ENCODE peak calls at places on chromosomes 1 and 21, in four cellular contexts. E is A549, W is ovary, I is upper lobe of left lung. Y is an unnamed sample.

GRCh38 chr1:7302873-7303272 is 468.2 kb upstream of the VAMP3 start:
- DNase-seq in I (no peak), W (no peak), E (peak; percentile 82), Y (no peak)

GRCh38 chr1:32592953-32593352 is 53.7 kb downstream of the ZBTB8A start:
- DNase-seq in I (no peak), W (no peak), E (no peak), Y (no peak)

GRCh38 chr1:56831874-56832693 is 12.9 kb upstream of the FYB2 start:
- DNase-seq in I (no peak), E (peak; percentile 58), W (peak; percentile 47), Y (peak; percentile 44)

GRCh38 chr1:170470121-170470520 is 61.8 kb upstream of the GORAB start:
- DNase-seq in W (no peak), I (no peak), E (no peak), Y (no peak)

GRCh38 chr1:162302246-162302645 is 74.4 kb downstream of the SPATA46 start:
- DNase-seq in W (no peak), I (no peak), E (no peak), Y (no peak)

GRCh38 chr1:28986296-28986910 is 72.0 kb downstream of the EPB41 start:
- DNase-seq in E (no peak), I (no peak), W (no peak), Y (no peak)

GRCh38 chr1:83996175-83996574 is 2.8 kb downstream of the TTLL7 start:
- DNase-seq in I (no peak), W (no peak), E (no peak), Y (no peak)

GRCh38 chr1:43666608-43667007 is 16.7 kb downstream of the KDM4A start:
- DNase-seq in E (no peak), W (no peak), I (no peak), Y (no peak)

GRCh38 chr21:41656946-41657525 is 109.8 kb downstream of the RIPK4 start:
- DNase-seq in E (no peak), I (no peak), W (no peak), Y (no peak)

GRCh38 chr1:42152119-42152518 is 1.1 kb upstream of the GUCA2B start:
- DNase-seq in E (peak; percentile 34), W (no peak), I (no peak), Y (no peak)

GRCh38 chr1:40014812-40015594 is 25.5 kb upstream of the CAP1 start:
- DNase-seq in W (no peak), I (no peak), E (peak; percentile 27), Y (no peak)

GRCh38 chr1:234570336-234570735 is 39.6 kb downstream of the IRF2BP2 start:
- DNase-seq in E (no peak), I (no peak), W (no peak), Y (no peak)

GRCh38 chr1:10251325-10252103 is 41.1 kb downstream of the KIF1B start:
- DNase-seq in I (no peak), W (no peak), E (no peak), Y (no peak)

GRCh38 chr1:67294836-67295622 is 12.6 kb upstream of the IL12RB2 start:
- DNase-seq in I (no peak), E (no peak), W (no peak), Y (no peak)

GRCh38 chr1:62962794-62963776 is 179.2 kb downstream of the ATG4C start:
- DNase-seq in W (no peak), E (peak; percentile 31), I (peak; percentile 53), Y (peak; percentile 28)

GRCh38 chr1:38454236-38454635 is 405.3 kb downstream of the RRAGC start:
- DNase-seq in W (no peak), I (no peak), E (peak; percentile 14), Y (no peak)

GRCh38 chr1:158016651-158017335 is 23.3 kb downstream of the KIRREL1 start:
- DNase-seq in I (no peak), W (no peak), E (peak; percentile 66), Y (no peak)

GRCh38 chr1:214229736-214230135 is 51.2 kb upstream of the SMYD2 start:
- DNase-seq in E (no peak), I (no peak), W (no peak), Y (no peak)

GRCh38 chr21:32283001-32283400 is 4.2 kb upstream of the MIS18A start:
- DNase-seq in E (no peak), I (no peak), W (no peak), Y (no peak)

GRCh38 chr1:231694081-231694443 is 67.5 kb downstream of the DISC1 start:
- DNase-seq in W (peak; percentile 53), I (peak; percentile 64), E (no peak), Y (no peak)

GRCh38 chr1:94707321-94708298 is 112.5 kb upstream of the SLC44A3 start:
- DNase-seq in W (peak; percentile 79), I (peak; percentile 81), E (no peak), Y (no peak)

GRCh38 chr21:41601573-41602371 is 93.8 kb upstream of the TMPRSS2 start:
- DNase-seq in W (no peak), E (no peak), I (peak; percentile 68), Y (no peak)

GRCh38 chr1:91617242-91617837 is 116.7 kb downstream of the CDC7 start:
- DNase-seq in I (no peak), E (peak; percentile 28), W (peak; percentile 67), Y (peak; percentile 59)

GRCh38 chr1:206117151-206117948 is at the start of gene AVPR1B:
- DNase-seq in I (peak; percentile 90), E (peak; percentile 10), W (no peak), Y (no peak)

GRCh38 chr1:169452921-169453320 is 25.6 kb upstream of the CCDC181 start:
- DNase-seq in I (no peak), W (no peak), E (no peak), Y (no peak)

GRCh38 chr21:45473496-45474322 is 68.5 kb downstream of the SLC19A1 start:
- DNase-seq in E (no peak), I (peak; percentile 53), W (no peak), Y (no peak)

GRCh38 chr1:165114022-165114888 is 242.3 kb downstream of the LMX1A start:
- DNase-seq in W (no peak), E (peak; percentile 59), I (no peak), Y (peak; percentile 23)

DNA sequence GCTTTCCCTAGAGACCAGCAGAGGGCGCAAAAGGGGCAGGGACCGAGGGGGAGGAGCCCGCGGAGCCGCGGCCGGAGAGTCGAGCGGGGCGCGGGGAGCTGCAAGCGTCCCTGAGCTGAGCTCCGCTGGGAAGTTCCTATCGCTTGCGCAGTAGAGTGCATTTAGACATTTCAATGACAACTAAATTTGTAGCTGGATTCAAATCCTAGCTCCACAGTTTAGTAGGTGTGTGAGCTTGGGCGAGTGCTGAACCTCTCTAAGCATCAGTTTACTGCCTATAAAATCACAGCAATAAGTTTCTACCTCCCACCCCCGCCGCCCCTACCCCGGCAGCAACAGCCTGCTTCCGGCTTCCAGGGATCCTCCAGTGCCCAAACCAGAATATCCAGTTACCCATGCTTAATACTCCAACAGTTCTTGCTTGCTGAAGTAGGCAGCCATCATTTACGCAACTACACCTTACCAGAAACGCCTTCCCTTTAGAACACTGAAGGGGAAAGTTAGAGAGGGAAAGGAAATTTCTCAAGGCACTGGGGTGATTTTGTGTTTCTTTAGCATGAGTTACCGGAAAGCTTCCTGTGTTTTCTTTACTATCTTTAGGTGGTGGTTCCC is 9.1 kb downstream of the TLR5 start:
- DNase-seq in E (peak; percentile 78), W (peak; percentile 83), I (peak; percentile 95), Y (peak; percentile 80)
- TF ChIP-seq EP300 in E (no peak), W (no peak), I (no peak), Y (peak; percentile 32)

GRCh38 chr1:2822621-2823145 is 21.2 kb upstream of the TTC34 start:
- DNase-seq in I (no peak), W (no peak), E (no peak), Y (no peak)
- H3K4me1 ChIP-seq in I (peaks cover 6% of the 10 kb centered on the region), W (peaks cover 3% of the 10 kb centered on the region), E (no peaks in the 10 kb centered on the region), Y (peaks cover 9% of the 10 kb centered on the region)

DNA sequence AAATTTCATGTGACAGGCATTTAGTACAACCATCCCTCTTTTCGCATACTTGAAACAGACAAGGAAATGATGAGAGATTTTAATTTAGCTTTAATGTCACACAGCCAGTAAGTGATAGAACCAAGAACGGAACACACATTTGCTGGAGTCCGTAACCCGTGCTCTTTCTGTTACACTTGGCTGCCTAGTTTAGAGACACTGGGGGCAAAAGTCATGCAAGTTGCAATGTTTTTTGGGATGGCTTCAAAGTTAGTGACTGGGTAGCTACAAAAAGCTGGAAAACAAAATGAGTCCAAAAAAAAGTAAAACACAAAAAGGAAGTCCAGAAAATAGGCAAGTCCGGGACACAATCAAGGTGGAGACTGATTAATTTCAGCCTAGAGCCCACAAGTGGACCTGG is 5.9 kb downstream of the NID1 start:
- DNase-seq in E (no peak), W (no peak), I (no peak), Y (no peak)
- TF ChIP-seq POLR2A in E (no peak), W (no peak), I (no peak), Y (no peak)

DNA sequence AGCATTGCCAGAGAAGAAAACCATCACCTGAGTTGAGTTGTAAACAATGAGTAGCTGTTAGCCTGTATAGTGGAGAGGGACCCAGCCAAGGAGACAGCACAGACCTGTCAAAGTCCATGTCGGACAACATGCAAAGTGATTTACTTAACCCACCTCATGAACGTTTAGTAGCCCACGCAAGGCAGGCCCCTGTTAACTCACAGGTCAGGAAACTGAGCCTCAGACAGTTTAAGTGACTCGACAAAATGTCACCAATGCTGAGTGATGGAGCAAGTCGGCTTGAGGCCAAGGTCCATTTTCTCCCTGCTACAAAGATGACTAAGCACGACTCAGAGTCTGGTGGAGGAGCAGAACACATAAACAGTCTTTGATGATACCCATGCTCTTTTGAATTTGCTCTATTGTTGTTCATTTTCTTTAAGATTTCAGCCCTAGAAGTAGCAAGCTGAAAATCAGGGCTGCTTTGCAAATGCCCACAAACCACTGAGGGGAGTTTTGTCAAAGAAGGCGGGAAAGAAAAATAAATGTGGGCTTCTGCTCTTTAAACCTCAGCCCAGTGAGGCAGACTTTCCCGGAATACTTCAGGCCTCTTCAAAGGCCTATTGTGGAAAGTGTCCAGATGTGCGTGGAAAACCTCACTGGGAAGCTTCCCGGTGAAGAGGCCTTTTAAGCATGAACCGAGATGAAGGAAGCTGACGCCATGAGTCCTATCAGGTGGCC is 83.8 kb upstream of the HOOK1 start:
- DNase-seq in I (no peak), E (peak; percentile 78), W (peak; percentile 82), Y (peak; percentile 87)
- TF ChIP-seq EP300 in I (no peak), E (no peak), W (no peak), Y (peak; percentile 80)